ENCODE peak calls at places on chromosomes 3 and 15, in eight cellular contexts. M is GM12865; D is GM23338; P is AG10803; C is endothelial cell; G is activated CD8-positive, alpha-beta T cell treated with anti-CD3 and anti-CD28 coated beads for 36 hours; X is fibroblast of mammary gland; I is HFF-Myc. R is an unnamed sample.

GRCh38 chr3:39114456-39114855 is 7.0 kb downstream of the TTC21A start:
- DNase-seq in M (no peak), D (no peak), P (no peak), C (no peak), G (no peak), X (no peak), I (no peak), R (no peak)

GRCh38 chr3:140972833-140973232 is 31.2 kb downstream of the SLC25A36 start:
- DNase-seq in M (no peak), D (peak), P (peak), C (no peak), G (no peak), X (peak), I (no peak), R (peak)

GRCh38 chr3:44509985-44510360 is 32.5 kb upstream of the ZNF445 start:
- DNase-seq in M (peak), D (no peak), P (peak), C (no peak), G (no peak), X (peak), I (peak), R (peak)

GRCh38 chr3:186382217-186382885 is 20.3 kb upstream of the DGKG start:
- DNase-seq in M (no peak), D (no peak), P (no peak), C (no peak), G (no peak), X (no peak), I (no peak), R (no peak)

GRCh38 chr15:57553526-57553925 is 38.2 kb upstream of the MYZAP start:
- DNase-seq in M (no peak), D (peak), P (no peak), C (no peak), G (no peak), X (no peak), I (no peak), R (no peak)

GRCh38 chr3:119175869-119176756 is 2.7 kb downstream of the UPK1B start:
- DNase-seq in M (no peak), D (no peak), P (peak), C (no peak), G (no peak), X (peak), I (no peak), R (peak)

GRCh38 chr15:100340721-100341661 is 784 bp downstream of the ADAMTS17 start:
- DNase-seq in M (no peak), D (peak), P (no peak), C (peak), G (no peak), X (no peak), I (no peak), R (no peak)

GRCh38 chr3:119517112-119517511 is 18.8 kb downstream of the TIMMDC1 start:
- DNase-seq in M (no peak), D (no peak), P (no peak), C (no peak), G (no peak), X (no peak), I (no peak), R (no peak)

GRCh38 chr15:42491540-42492225 is 742 bp upstream of the ZNF106 start:
- DNase-seq in M (no peak), D (no peak), P (peak), C (no peak), G (no peak), X (no peak), I (no peak), R (peak)

GRCh38 chr3:69318410-69318809 is 67.5 kb downstream of the FRMD4B start:
- DNase-seq in M (no peak), D (no peak), P (no peak), C (no peak), G (no peak), X (no peak), I (no peak), R (no peak)

GRCh38 chr3:157585386-157585785 is 82.2 kb upstream of the VEPH1 start:
- DNase-seq in M (no peak), D (no peak), P (no peak), C (no peak), G (no peak), X (no peak), I (no peak), R (no peak)

GRCh38 chr15:70474682-70475438 is 288.5 kb downstream of the UACA start:
- DNase-seq in M (no peak), D (no peak), P (peak), C (no peak), G (peak), X (peak), I (no peak), R (peak)

GRCh38 chr3:1082024-1082633 is 10.7 kb upstream of the CNTN6 start:
- DNase-seq in M (peak), D (peak), P (peak), C (no peak), G (peak), X (peak), I (no peak), R (peak)

GRCh38 chr3:97901327-97902295 is 70.6 kb downstream of the RIOX2 start:
- DNase-seq in M (no peak), D (no peak), P (no peak), C (no peak), G (no peak), X (peak), I (no peak), R (peak)

GRCh38 chr3:150129181-150129580 is 158.5 kb upstream of the PFN2 start:
- DNase-seq in M (no peak), D (no peak), P (no peak), C (no peak), G (no peak), X (no peak), I (no peak), R (no peak)

GRCh38 chr15:40320931-40321371 is 2.5 kb upstream of the INAFM2 start:
- DNase-seq in M (peak), D (peak), P (peak), C (no peak), G (peak), X (peak), I (no peak), R (peak)

GRCh38 chr3:31841515-31841914 is 139.5 kb downstream of the OSBPL10 start:
- DNase-seq in M (no peak), D (no peak), P (no peak), C (no peak), G (no peak), X (no peak), I (no peak), R (no peak)

GRCh38 chr3:10023587-10024310 is 2.5 kb upstream of the FANCD2 start:
- DNase-seq in M (no peak), D (no peak), P (peak), C (no peak), G (no peak), X (peak), I (no peak), R (peak)

GRCh38 chr15:40108855-40109735 is at the start of gene BMF:
- DNase-seq in M (peak), D (peak), P (peak), C (peak), G (peak), X (peak), I (peak), R (peak)

GRCh38 chr3:50189989-50190388 is 1.4 kb upstream of the GNAT1 start:
- DNase-seq in M (no peak), D (no peak), P (no peak), C (no peak), G (no peak), X (no peak), I (no peak), R (no peak)

GRCh38 chr15:64856429-64857145 is 14.9 kb downstream of the PLEKHO2 start:
- DNase-seq in M (no peak), D (no peak), P (peak), C (no peak), G (no peak), X (no peak), I (no peak), R (peak)

GRCh38 chr15:50506121-50506520 is 40.3 kb downstream of the USP50 start:
- DNase-seq in M (no peak), D (peak), P (no peak), C (peak), G (no peak), X (no peak), I (no peak), R (no peak)

GRCh38 chr15:45242289-45242688 is 9.7 kb upstream of the SLC28A2 start:
- DNase-seq in M (peak), D (peak), P (no peak), C (no peak), G (peak), X (no peak), I (no peak), R (peak)

GRCh38 chr3:123068227-123069020 is 1.6 kb downstream of the PDIA5 start:
- DNase-seq in M (no peak), D (peak), P (no peak), C (no peak), G (no peak), X (peak), I (no peak), R (no peak)

GRCh38 chr3:177537612-177538011 is 340.3 kb upstream of the TBL1XR1 start:
- DNase-seq in M (no peak), D (no peak), P (no peak), C (no peak), G (no peak), X (no peak), I (no peak), R (no peak)

GRCh38 chr3:179194931-179195330 is 46.8 kb downstream of the PIK3CA start:
- DNase-seq in M (no peak), D (peak), P (no peak), C (no peak), G (no peak), X (no peak), I (no peak), R (no peak)

GRCh38 chr3:38121451-38121831 is 15.5 kb downstream of the ACAA1 start:
- DNase-seq in M (no peak), D (no peak), P (no peak), C (no peak), G (no peak), X (no peak), I (no peak), R (no peak)

GRCh38 chr3:107328074-107328473 is 49.2 kb upstream of the CCDC54 start:
- DNase-seq in M (no peak), D (no peak), P (no peak), C (no peak), G (no peak), X (no peak), I (no peak), R (no peak)

GRCh38 chr3:147393261-147393964 is 12.9 kb downstream of the ZIC4 start:
- DNase-seq in M (no peak), D (peak), P (peak), C (peak), G (no peak), X (no peak), I (no peak), R (no peak)

GRCh38 chr3:149600619-149601018 is 57.2 kb downstream of the WWTR1 start:
- DNase-seq in M (no peak), D (no peak), P (no peak), C (no peak), G (no peak), X (no peak), I (no peak), R (no peak)

GRCh38 chr15:78993257-78993930 is 48.5 kb upstream of the CTSH start:
- DNase-seq in M (no peak), D (no peak), P (no peak), C (no peak), G (no peak), X (no peak), I (no peak), R (no peak)
- TF ChIP-seq CTCF in M (no peak), D (no peak), P (no peak), C (no peak), G (no peak), X (no peak), I (no peak), R (no peak)

GRCh38 chr3:130828931-130829574 is 64.8 kb upstream of the ATP2C1 start:
- DNase-seq in M (no peak), D (no peak), P (no peak), C (no peak), G (no peak), X (no peak), I (no peak), R (no peak)

GRCh38 chr3:130826516-130826915 is 67.4 kb upstream of the ATP2C1 start:
- DNase-seq in M (no peak), D (no peak), P (no peak), C (no peak), G (no peak), X (no peak), I (no peak), R (no peak)

GRCh38 chr3:130825762-130826297 is 68.1 kb upstream of the ATP2C1 start:
- DNase-seq in M (no peak), D (no peak), P (no peak), C (no peak), G (no peak), X (no peak), I (no peak), R (no peak)

GRCh38 chr3:130829575-130829947 is 64.3 kb upstream of the ATP2C1 start:
- DNase-seq in M (no peak), D (no peak), P (no peak), C (no peak), G (no peak), X (no peak), I (no peak), R (no peak)

DNA sequence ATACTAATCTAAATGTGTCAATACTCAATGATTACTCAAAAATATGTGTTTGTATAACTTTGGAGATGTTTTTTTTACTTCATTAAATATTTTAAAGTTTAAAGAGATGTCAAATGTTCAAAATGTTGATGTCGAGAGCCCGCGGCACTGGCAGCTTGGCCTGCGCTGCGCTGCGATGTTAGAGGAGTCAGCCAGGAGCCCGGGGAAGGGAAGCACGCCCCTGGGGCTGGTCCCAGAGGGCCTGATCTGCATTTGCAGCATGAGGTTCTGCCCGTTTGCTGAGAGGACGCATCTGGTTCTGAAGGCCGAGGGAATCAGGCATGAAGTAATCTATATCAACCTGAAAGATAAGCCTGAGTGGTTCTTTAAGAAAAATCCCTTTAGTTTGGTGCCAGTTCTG is 66.4 kb upstream of the ATP2C1 start:
- DNase-seq in M (no peak), D (no peak), P (no peak), C (no peak), G (no peak), X (no peak), I (no peak), R (no peak)
- TF ChIP-seq CTCF in M (no peak), D (no peak), P (no peak), C (no peak), G (no peak), X (no peak), I (no peak), R (no peak)

GRCh38 chr15:81937189-81937588 is 108.6 kb downstream of the MEX3B start:
- DNase-seq in M (no peak), D (no peak), P (no peak), C (no peak), G (no peak), X (no peak), I (no peak), R (no peak)

GRCh38 chr15:81940467-81941451 is 105.1 kb downstream of the MEX3B start:
- DNase-seq in M (no peak), D (no peak), P (peak), C (no peak), G (no peak), X (no peak), I (no peak), R (peak)

GRCh38 chr15:81942157-81942556 is 103.7 kb downstream of the MEX3B start:
- DNase-seq in M (no peak), D (no peak), P (no peak), C (no peak), G (no peak), X (no peak), I (no peak), R (no peak)

GRCh38 chr15:81941479-81941878 is 104.3 kb downstream of the MEX3B start:
- DNase-seq in M (no peak), D (no peak), P (peak), C (no peak), G (no peak), X (no peak), I (no peak), R (no peak)

DNA sequence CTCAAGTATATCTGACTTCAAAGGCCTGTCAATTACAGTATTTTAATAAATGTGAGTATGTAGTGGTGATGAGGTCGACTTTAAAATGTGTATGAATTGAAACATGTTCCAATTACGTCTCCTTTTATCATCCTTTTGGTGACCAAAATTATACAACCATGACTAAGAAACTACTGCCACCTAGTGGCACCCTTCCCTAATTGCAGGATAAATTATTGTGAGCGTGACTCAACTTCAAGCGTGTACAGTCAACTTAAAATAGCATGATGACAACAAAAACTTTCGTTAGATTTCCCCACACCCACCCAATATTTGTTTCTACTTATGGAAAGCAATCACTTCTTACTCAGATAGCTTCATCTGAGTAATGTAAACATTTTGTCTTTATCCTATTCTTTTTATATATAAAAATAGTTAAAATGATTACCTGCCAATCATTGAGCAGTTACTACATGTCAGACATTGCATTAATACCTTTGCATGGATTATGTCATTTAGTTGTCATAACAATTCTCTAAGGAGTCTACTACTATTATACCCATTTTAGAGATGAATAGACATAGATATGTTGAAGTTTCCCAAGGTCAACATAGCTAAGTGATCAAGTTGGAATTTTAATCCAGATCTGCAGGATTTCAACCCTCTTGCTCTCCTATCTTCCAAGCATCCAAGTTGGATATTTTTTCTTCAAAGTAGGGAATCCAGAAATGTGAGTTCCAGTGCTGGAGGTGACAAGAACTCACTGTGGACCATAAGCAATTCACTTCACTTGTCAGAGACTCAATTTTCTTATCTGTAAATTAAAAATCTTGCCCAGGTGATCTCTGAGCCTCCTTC is 106.0 kb downstream of the MEX3B start:
- DNase-seq in M (peak), D (peak), P (peak), C (peak), G (peak), X (peak), I (peak), R (peak)
- TF ChIP-seq CTCF in M (peak), D (peak), P (peak), C (peak), G (peak), X (peak), I (peak), R (peak)

GRCh38 chr15:73558529-73558928 is 74.7 kb downstream of the NPTN start:
- DNase-seq in M (no peak), D (no peak), P (no peak), C (no peak), G (no peak), X (peak), I (no peak), R (no peak)

GRCh38 chr15:73567022-73567421 is 66.2 kb downstream of the NPTN start:
- DNase-seq in M (no peak), D (no peak), P (no peak), C (no peak), G (no peak), X (no peak), I (no peak), R (no peak)

GRCh38 chr15:73568881-73569280 is 64.3 kb downstream of the NPTN start:
- DNase-seq in M (no peak), D (no peak), P (no peak), C (no peak), G (no peak), X (no peak), I (no peak), R (no peak)

GRCh38 chr15:73560501-73561117 is 72.6 kb downstream of the NPTN start:
- DNase-seq in M (peak), D (peak), P (peak), C (no peak), G (peak), X (peak), I (peak), R (peak)

DNA sequence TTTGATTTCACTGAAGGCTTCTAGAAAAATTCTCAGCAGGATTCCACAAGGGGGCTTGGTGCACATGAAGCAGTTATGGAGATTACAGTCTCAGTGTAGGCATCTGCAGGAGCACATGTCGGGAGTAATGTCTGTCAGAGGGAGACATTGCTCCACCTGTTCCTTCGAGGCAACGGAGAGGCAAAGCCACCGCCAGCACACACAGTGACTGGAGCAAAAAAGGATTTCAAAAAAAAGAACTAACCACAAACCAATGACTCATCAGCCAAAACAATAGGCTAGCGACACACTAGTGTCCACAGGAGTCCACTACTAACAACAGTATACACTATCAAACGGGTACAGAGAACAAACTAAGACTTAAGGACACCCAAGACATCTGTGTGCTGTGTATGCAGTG is 68.9 kb downstream of the NPTN start:
- DNase-seq in M (no peak), D (no peak), P (peak), C (no peak), G (no peak), X (peak), I (peak), R (peak)
- TF ChIP-seq CTCF in M (no peak), D (no peak), P (peak), C (no peak), G (no peak), X (peak), I (peak), R (peak)

GRCh38 chr3:188571531-188572115 is 417.7 kb downstream of the LPP start:
- DNase-seq in M (no peak), D (no peak), P (no peak), C (no peak), G (no peak), X (no peak), I (no peak), R (peak)

GRCh38 chr3:188575501-188575900 is 421.5 kb downstream of the LPP start:
- DNase-seq in M (no peak), D (no peak), P (no peak), C (no peak), G (no peak), X (no peak), I (no peak), R (no peak)

GRCh38 chr3:188574885-188575284 is 420.9 kb downstream of the LPP start:
- DNase-seq in M (no peak), D (no peak), P (no peak), C (no peak), G (no peak), X (no peak), I (no peak), R (no peak)

GRCh38 chr3:188573929-188574317 is 420.0 kb downstream of the LPP start:
- DNase-seq in M (no peak), D (no peak), P (no peak), C (no peak), G (no peak), X (no peak), I (no peak), R (no peak)

DNA sequence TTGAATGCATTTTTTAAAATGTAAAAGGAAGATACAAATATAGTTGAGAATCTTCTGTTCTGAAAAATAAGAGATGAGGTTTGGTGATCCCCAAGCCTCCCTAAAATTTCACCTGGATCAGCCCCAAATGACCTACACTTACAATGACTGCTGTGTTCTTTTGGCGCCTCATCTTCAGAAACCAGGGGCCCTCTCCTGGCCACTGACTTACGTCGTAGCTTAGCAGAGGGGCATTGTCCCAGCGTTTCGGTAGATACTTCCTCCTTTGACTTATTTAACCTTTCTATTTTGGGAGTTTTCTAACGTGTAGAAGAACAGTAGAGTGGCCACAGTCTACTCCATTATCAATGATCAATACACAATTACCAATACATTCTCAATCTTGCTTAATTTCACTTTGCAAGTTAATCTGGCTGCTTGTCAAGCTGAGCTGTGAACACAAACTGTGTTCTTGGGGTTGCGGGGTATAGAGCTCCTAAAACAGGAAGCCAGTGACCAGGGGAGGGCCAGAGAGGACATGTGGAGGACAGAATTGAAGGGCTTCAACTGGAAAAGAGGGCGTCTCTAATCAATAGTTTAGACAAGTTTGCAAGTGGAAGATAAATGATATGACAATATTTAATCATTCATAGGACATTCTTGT is 419.4 kb downstream of the LPP start:
- DNase-seq in M (no peak), D (peak), P (no peak), C (no peak), G (no peak), X (no peak), I (no peak), R (no peak)
- TF ChIP-seq CTCF in M (no peak), D (peak), P (no peak), C (no peak), G (no peak), X (no peak), I (no peak), R (no peak)

R was measured in cardiac fibroblast.